ENCODE peak calls at places on chromosomes 12 and 14, in five cellular contexts. J is left ventricle myocardium superior; A is activated CD8-positive, alpha-beta memory T cell treated with anti-CD3 and anti-CD28 coated beads, Interleukin-2, amount 10 ng/mL, durations not matched to agents 7 days and 5 days; C is activated T-cell treated with anti-CD3 and anti-CD28 coated beads, Interleukin-2, amount 50 U/mL, for 72 hours; R is activated naive CD8-positive, alpha-beta T cell treated with anti-CD3 and anti-CD28 coated beads, Interleukin-2, amount 50 U/mL, for 24 hours. I is an unnamed sample.
A peak's percentile ranks its signal among the peaks of the same experiment; 100 is the strongest.

GRCh38 chr12:106274575-106275081 is 26.8 kb upstream of the CKAP4 start:
- ATAC-seq in J (no peak), A (no peak), C (no peak), R (no peak), I (no peak)

GRCh38 chr14:64510127-64510808 is 5.7 kb downstream of the ZBTB1 start:
- ATAC-seq in J (no peak), A (peak; percentile 9), C (peak; percentile 19), R (no peak), I (no peak)

GRCh38 chr14:74574092-74574438 is 38.0 kb downstream of the LTBP2 start:
- ATAC-seq in J (no peak), A (peak; percentile 78), C (peak; percentile 67), R (peak; percentile 81), I (peak; percentile 65)

GRCh38 chr12:25458047-25458552 is 95.0 kb downstream of the LMNTD1 start:
- ATAC-seq in J (no peak), A (no peak), C (no peak), R (no peak), I (no peak)

GRCh38 chr12:60106207-60106606 is 510.4 kb downstream of the SLC16A7 start:
- ATAC-seq in J (no peak), A (no peak), C (no peak), R (no peak), I (no peak)

GRCh38 chr14:59268858-59269257 is 80.4 kb downstream of the DAAM1 start:
- ATAC-seq in J (no peak), A (no peak), C (no peak), R (no peak), I (no peak)

GRCh38 chr12:17954788-17955187 is 135.2 kb downstream of the RERGL start:
- ATAC-seq in J (no peak), A (no peak), C (no peak), R (no peak), I (no peak)

GRCh38 chr14:80902608-80903007 is 38.9 kb downstream of the CEP128 start:
- ATAC-seq in J (no peak), A (no peak), C (no peak), R (no peak), I (no peak)